ENCODE peak calls at places on chromosome 1, in nine cellular contexts. X is lower lobe of right lung; E is MCF 10A; O is CD8-positive, alpha-beta T cell; T is HCT116; G is fibroblast of mammary gland; C is uterus; N is fibroblast of pulmonary artery; P is lung. U is an unnamed sample.

GRCh38 chr1:92826792-92827191 is 5.0 kb upstream of the RPL5 start:
- DNase-seq in X (no peak), E (no peak), O (no peak), T (no peak), G (peak), C (no peak), N (peak), P (no peak), U (no peak)

GRCh38 chr1:78526496-78526895 is 35.7 kb downstream of the PTGFR start:
- DNase-seq in X (no peak), E (no peak), O (no peak), T (no peak), G (no peak), C (no peak), N (no peak), P (no peak), U (no peak)

GRCh38 chr1:3066826-3067225 is 2.2 kb upstream of the PRDM16 start:
- DNase-seq in X (peak), E (no peak), O (no peak), T (no peak), G (no peak), C (no peak), N (no peak), P (no peak), U (no peak)

GRCh38 chr1:181647314-181648035 is 164.2 kb downstream of the CACNA1E start:
- DNase-seq in X (no peak), E (peak), O (no peak), T (no peak), G (peak), C (no peak), N (no peak), P (no peak), U (no peak)

GRCh38 chr1:114535401-114535800 is 24.4 kb upstream of the TRIM33 start:
- DNase-seq in X (no peak), E (no peak), O (no peak), T (no peak), G (no peak), C (no peak), N (no peak), P (no peak), U (no peak)

GRCh38 chr1:246782120-246782900 is 58.1 kb downstream of the SCCPDH start:
- DNase-seq in X (no peak), E (peak), O (no peak), T (no peak), G (peak), C (peak), N (peak), P (no peak), U (no peak)

GRCh38 chr1:155226910-155227260 is 18.4 kb downstream of the MTX1 start:
- DNase-seq in X (peak), E (peak), O (no peak), T (no peak), G (peak), C (no peak), N (peak), P (no peak), U (no peak)

GRCh38 chr1:90045853-90046563 is 51.1 kb downstream of the ZNF326 start:
- DNase-seq in X (no peak), E (peak), O (no peak), T (peak), G (peak), C (no peak), N (peak), P (no peak), U (no peak)

GRCh38 chr1:201530741-201531521 is 8.0 kb upstream of the NAV1 start:
- DNase-seq in X (peak), E (peak), O (no peak), T (peak), G (peak), C (peak), N (peak), P (peak), U (peak)

GRCh38 chr1:77759090-77760028 is at the start of gene USP33:
- DNase-seq in X (peak), E (peak), O (peak), T (peak), G (peak), C (peak), N (peak), P (peak), U (peak)

GRCh38 chr1:232538224-232538942 is 91.5 kb downstream of the SIPA1L2 start:
- DNase-seq in X (no peak), E (peak), O (no peak), T (peak), G (peak), C (no peak), N (peak), P (no peak), U (no peak)

GRCh38 chr1:15691434-15692032 is 7.4 kb downstream of the PLEKHM2 start:
- DNase-seq in X (no peak), E (no peak), O (no peak), T (no peak), G (peak), C (peak), N (peak), P (no peak), U (no peak)

GRCh38 chr1:165424454-165425283 is 20.3 kb downstream of the RXRG start:
- DNase-seq in X (no peak), E (no peak), O (no peak), T (no peak), G (peak), C (peak), N (no peak), P (no peak), U (no peak)

GRCh38 chr1:59574085-59574484 is 240.7 kb upstream of the HOOK1 start:
- DNase-seq in X (no peak), E (peak), O (no peak), T (no peak), G (peak), C (no peak), N (peak), P (no peak), U (no peak)

GRCh38 chr1:26132128-26132824 is 20.7 kb downstream of the PDIK1L start:
- DNase-seq in X (no peak), E (no peak), O (no peak), T (no peak), G (no peak), C (no peak), N (no peak), P (no peak), U (no peak)

GRCh38 chr1:7549693-7550161 is 221.4 kb upstream of the VAMP3 start:
- DNase-seq in X (peak), E (peak), O (no peak), T (no peak), G (no peak), C (no peak), N (peak), P (no peak), U (no peak)

GRCh38 chr1:207888647-207889046 is 22.3 kb downstream of the CD34 start:
- DNase-seq in X (no peak), E (peak), O (no peak), T (no peak), G (peak), C (no peak), N (peak), P (no peak), U (no peak)

GRCh38 chr1:52629021-52629643 is 3.8 kb upstream of the SHISAL2A start:
- DNase-seq in X (no peak), E (no peak), O (no peak), T (no peak), G (peak), C (no peak), N (no peak), P (no peak), U (no peak)

GRCh38 chr1:203133969-203134725 is 6.6 kb downstream of the ADORA1 start:
- DNase-seq in X (no peak), E (peak), O (no peak), T (no peak), G (peak), C (peak), N (peak), P (peak), U (no peak)

GRCh38 chr1:24203404-24203803 is 16.3 kb upstream of the IFNLR1 start:
- DNase-seq in X (no peak), E (peak), O (no peak), T (peak), G (no peak), C (no peak), N (no peak), P (no peak), U (no peak)

GRCh38 chr1:223707270-223708000 is 4.9 kb upstream of the CAPN2 start:
- DNase-seq in X (peak), E (peak), O (no peak), T (peak), G (peak), C (peak), N (peak), P (peak), U (no peak)

GRCh38 chr1:233721003-233721595 is 107.2 kb downstream of the KCNK1 start:
- DNase-seq in X (no peak), E (peak), O (no peak), T (no peak), G (no peak), C (no peak), N (no peak), P (no peak), U (no peak)

GRCh38 chr1:73310797-73311381 is 887.1 kb downstream of the LRRIQ3 start:
- DNase-seq in X (no peak), E (no peak), O (no peak), T (no peak), G (no peak), C (no peak), N (no peak), P (no peak), U (no peak)

GRCh38 chr1:153752561-153753195 is 22.5 kb upstream of the SLC27A3 start:
- DNase-seq in X (no peak), E (no peak), O (no peak), T (no peak), G (peak), C (peak), N (peak), P (no peak), U (no peak)

GRCh38 chr1:10338047-10338446 is 60.8 kb upstream of the PGD start:
- DNase-seq in X (no peak), E (peak), O (no peak), T (peak), G (peak), C (peak), N (peak), P (peak), U (no peak)

GRCh38 chr1:112744019-112744578 is 29.0 kb upstream of the PPM1J start:
- DNase-seq in X (no peak), E (no peak), O (no peak), T (no peak), G (peak), C (peak), N (peak), P (no peak), U (no peak)

GRCh38 chr1:145846191-145846590 is 761 bp downstream of the NUDT17 start:
- DNase-seq in X (no peak), E (peak), O (no peak), T (no peak), G (peak), C (no peak), N (peak), P (no peak), U (no peak)

GRCh38 chr1:154145986-154146385 is 8.9 kb downstream of the NUP210L start:
- DNase-seq in X (no peak), E (peak), O (no peak), T (no peak), G (no peak), C (no peak), N (no peak), P (no peak), U (no peak)

GRCh38 chr1:61447339-61448016 is 277.5 kb downstream of the TM2D1 start:
- DNase-seq in X (no peak), E (no peak), O (no peak), T (no peak), G (no peak), C (no peak), N (no peak), P (no peak), U (no peak)

GRCh38 chr1:36224537-36225297 is 474 bp downstream of the THRAP3 start:
- DNase-seq in X (peak), E (peak), O (no peak), T (peak), G (peak), C (no peak), N (peak), P (peak), U (peak)

GRCh38 chr1:24859063-24860010 is 70.7 kb downstream of the RUNX3 start:
- DNase-seq in X (no peak), E (no peak), O (no peak), T (no peak), G (no peak), C (no peak), N (no peak), P (no peak), U (no peak)

GRCh38 chr1:19710825-19711611 is 46.3 kb downstream of the HTR6 start:
- DNase-seq in X (no peak), E (no peak), O (no peak), T (no peak), G (no peak), C (no peak), N (peak), P (no peak), U (no peak)

GRCh38 chr1:90417139-90417538 is 300.0 kb downstream of the BARHL2 start:
- DNase-seq in X (no peak), E (peak), O (no peak), T (no peak), G (no peak), C (no peak), N (peak), P (no peak), U (no peak)

GRCh38 chr1:165633624-165634023 is 2.6 kb downstream of the MGST3 start:
- DNase-seq in X (no peak), E (peak), O (no peak), T (no peak), G (peak), C (no peak), N (peak), P (no peak), U (no peak)

GRCh38 chr1:32339363-32339978 is 3.4 kb upstream of the MARCKSL1 start:
- DNase-seq in X (no peak), E (no peak), O (no peak), T (no peak), G (peak), C (no peak), N (peak), P (no peak), U (no peak)

GRCh38 chr1:109089242-109090015 is 1.1 kb upstream of the TMEM167B start:
- DNase-seq in X (peak), E (peak), O (no peak), T (peak), G (peak), C (no peak), N (peak), P (peak), U (no peak)

GRCh38 chr1:156492013-156492590 is 8.5 kb downstream of the MEF2D start:
- DNase-seq in X (no peak), E (no peak), O (no peak), T (no peak), G (no peak), C (no peak), N (no peak), P (no peak), U (no peak)

GRCh38 chr1:181159451-181160151 is 71.1 kb downstream of the IER5 start:
- DNase-seq in X (no peak), E (peak), O (peak), T (no peak), G (no peak), C (peak), N (peak), P (peak), U (no peak)

GRCh38 chr1:192575499-192576189 is at the start of gene RGS1:
- DNase-seq in X (peak), E (no peak), O (peak), T (no peak), G (no peak), C (no peak), N (no peak), P (no peak), U (no peak)

GRCh38 chr1:87084247-87084836 is 169.9 kb downstream of the HS2ST1 start:
- DNase-seq in X (no peak), E (peak), O (no peak), T (peak), G (peak), C (no peak), N (peak), P (no peak), U (no peak)
- TF ChIP-seq CTCF in X (peak), E (peak), O (peak), T (peak), G (peak), C (peak), N (peak), P (peak), U (peak)

GRCh38 chr1:178093958-178094751 is at the start of gene RASAL2:
- DNase-seq in X (peak), E (peak), O (no peak), T (no peak), G (peak), C (peak), N (peak), P (peak), U (peak)

GRCh38 chr1:178094752-178095645 is 1.1 kb downstream of the RASAL2 start:
- DNase-seq in X (no peak), E (peak), O (no peak), T (no peak), G (peak), C (no peak), N (peak), P (no peak), U (no peak)

GRCh38 chr1:178096421-178096820 is 2.5 kb downstream of the RASAL2 start:
- DNase-seq in X (no peak), E (no peak), O (no peak), T (no peak), G (no peak), C (no peak), N (peak), P (no peak), U (no peak)

GRCh38 chr1:178091986-178092745 is 1.7 kb upstream of the RASAL2 start:
- DNase-seq in X (no peak), E (no peak), O (no peak), T (no peak), G (peak), C (no peak), N (peak), P (no peak), U (no peak)

GRCh38 chr1:178093150-178093957 is 550 bp upstream of the RASAL2 start:
- DNase-seq in X (peak), E (peak), O (no peak), T (peak), G (peak), C (peak), N (peak), P (peak), U (peak)
- TF ChIP-seq CTCF in X (no peak), E (peak), O (no peak), T (no peak), G (peak), C (no peak), N (peak), P (no peak), U (peak)

GRCh38 chr1:1307908-1308755 is at the start of the genes ACAP3 and PUSL1:
- DNase-seq in X (peak), E (peak), O (peak), T (peak), G (peak), C (peak), N (peak), P (peak), U (no peak)
- TF ChIP-seq CTCF in X (peak), E (no peak), O (no peak), T (no peak), G (no peak), C (peak), N (no peak), P (no peak), U (no peak)

DNA sequence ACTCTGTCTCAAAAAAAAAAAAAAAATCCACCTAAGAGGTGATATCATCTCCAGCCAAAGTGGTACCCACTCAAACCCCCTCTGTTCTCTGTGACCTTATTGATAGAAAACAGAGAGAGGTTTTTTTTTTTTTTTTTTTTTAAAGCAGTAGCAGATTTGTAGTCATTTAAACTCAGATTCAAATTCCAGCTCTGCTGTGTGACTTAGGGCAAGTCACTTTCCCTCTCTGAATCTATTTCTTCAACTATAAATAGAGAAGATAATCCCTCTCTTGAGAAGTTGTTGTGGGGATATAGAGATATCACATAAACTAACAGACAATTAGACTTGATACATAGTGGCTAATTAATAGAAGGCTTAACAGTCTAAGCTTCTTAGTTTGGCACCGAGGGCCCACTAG is 48.4 kb downstream of the NKAIN1 start:
- DNase-seq in X (no peak), E (no peak), O (no peak), T (no peak), G (no peak), C (no peak), N (no peak), P (no peak), U (peak)
- TF ChIP-seq CTCF in X (no peak), E (no peak), O (no peak), T (no peak), G (no peak), C (no peak), N (no peak), P (no peak), U (no peak)